ENCODE peak calls at places on chromosomes 2 and 18, in six cellular contexts. T is stimulated activated CD4-positive, alpha-beta T cell treated with anti-CD3 and anti-CD28 coated beads, Interleukin-12 subunit alpha, Interleukin-12 subunit beta, amount 100 ng/mL, for 48 hours; V is NCI-H82; Z is SIG-M5; K is activated CD4-positive, CD25-positive, alpha-beta regulatory T cell treated with anti-CD3 and anti-CD28 coated beads, Interleukin-2, amount 50 U/mL, for 72 hours; O is T-helper 2 cell. R is an unnamed sample.

GRCh38 chr2:197847666-197848401 is 43.4 kb downstream of the PLCL1 start:
- DNase-seq in Z (no peak), K (no peak), O (no peak), V (no peak), T (no peak), R (no peak)

GRCh38 chr18:33369711-33370449 is 70.6 kb downstream of the CCDC178 start:
- DNase-seq in Z (no peak), T (no peak), O (no peak), K (no peak), V (no peak), R (no peak)

GRCh38 chr2:172087780-172088244 is 2.5 kb downstream of the DLX1 start:
- DNase-seq in K (no peak), Z (no peak), T (no peak), O (no peak), V (peak), R (no peak)

GRCh38 chr2:237128026-237128703 is 42.5 kb downstream of the COPS8 start:
- DNase-seq in T (peak), K (no peak), Z (no peak), V (no peak), O (no peak), R (no peak)

GRCh38 chr2:196821195-196821594 is 12.0 kb upstream of the C2orf66 start:
- DNase-seq in Z (no peak), K (no peak), T (no peak), O (no peak), V (no peak), R (no peak)

GRCh38 chr2:45732946-45733345 is 81.5 kb downstream of the PRKCE start:
- DNase-seq in Z (no peak), K (no peak), T (no peak), V (no peak), O (no peak), R (no peak)

GRCh38 chr18:46474487-46475366 is 182.3 kb downstream of the LOXHD1 start:
- DNase-seq in V (no peak), K (no peak), Z (no peak), T (no peak), O (no peak), R (no peak)

GRCh38 chr18:74489631-74490030 is 6.5 kb upstream of the CNDP2 start:
- DNase-seq in V (peak), K (no peak), Z (no peak), O (no peak), T (no peak), R (no peak)

GRCh38 chr2:238027591-238028415 is 33.0 kb upstream of the SCLY start:
- DNase-seq in Z (no peak), K (no peak), T (no peak), O (no peak), V (no peak), R (peak)

GRCh38 chr18:9055626-9056025 is 46.9 kb upstream of the NDUFV2 start:
- DNase-seq in V (no peak), T (no peak), K (no peak), Z (no peak), O (no peak), R (no peak)

GRCh38 chr2:196534533-196534932 is 105.0 kb upstream of the CCDC150 start:
- DNase-seq in O (no peak), T (no peak), Z (no peak), V (no peak), K (no peak), R (no peak)

GRCh38 chr2:217711236-217711635 is 291.6 kb downstream of the TNS1 start:
- DNase-seq in O (no peak), K (no peak), V (no peak), Z (no peak), T (no peak), R (no peak)

GRCh38 chr2:191031256-191031655 is 17.3 kb upstream of the STAT1 start:
- DNase-seq in T (no peak), Z (no peak), V (no peak), K (no peak), O (no peak), R (no peak)

GRCh38 chr2:121099329-121100318 is 185.4 kb downstream of the TFCP2L1 start:
- DNase-seq in T (no peak), V (peak), O (no peak), K (no peak), Z (no peak), R (no peak)

GRCh38 chr2:15646661-15647060 is 55.0 kb downstream of the DDX1 start:
- DNase-seq in Z (no peak), T (no peak), K (no peak), O (no peak), V (no peak), R (no peak)

GRCh38 chr18:13067124-13067523 is 76.0 kb downstream of the CEP192 start:
- DNase-seq in V (no peak), T (no peak), O (no peak), K (no peak), Z (no peak), R (peak)

GRCh38 chr2:205769494-205769848 is 87.2 kb downstream of the NRP2 start:
- DNase-seq in T (no peak), V (no peak), K (no peak), O (no peak), Z (no peak), R (no peak)

GRCh38 chr18:77622009-77622692 is 372.5 kb downstream of the GALR1 start:
- DNase-seq in O (no peak), V (no peak), K (no peak), T (peak), Z (no peak), R (no peak)

GRCh38 chr2:120253021-120253882 is 600 bp downstream of the RALB start:
- DNase-seq in Z (no peak), V (peak), K (no peak), T (no peak), O (peak), R (peak)

GRCh38 chr2:44766220-44766619 is 175.3 kb upstream of the SIX3 start:
- DNase-seq in Z (no peak), K (no peak), V (no peak), T (no peak), O (no peak), R (no peak)

GRCh38 chr18:74929110-74929509 is 279.8 kb downstream of the PTGR3 start:
- DNase-seq in T (no peak), K (no peak), V (no peak), Z (no peak), O (no peak), R (no peak)

GRCh38 chr18:43574974-43575373 is 297.7 kb upstream of the SYT4 start:
- DNase-seq in O (no peak), V (no peak), Z (no peak), T (no peak), K (no peak), R (no peak)

GRCh38 chr2:55163258-55163657 is 68.8 kb downstream of the CLHC1 start:
- DNase-seq in O (no peak), Z (no peak), V (no peak), K (no peak), T (no peak), R (no peak)

GRCh38 chr2:73877071-73877802 is 15.6 kb upstream of the ACTG2 start:
- DNase-seq in V (no peak), O (no peak), K (no peak), Z (peak), T (no peak), R (peak)

GRCh38 chr2:74573747-74574562 is 19.4 kb downstream of the DOK1 start:
- DNase-seq in O (no peak), Z (peak), V (no peak), K (no peak), T (peak), R (no peak)

GRCh38 chr2:55018619-55019018 is 31.6 kb downstream of the RTN4 start:
- DNase-seq in V (no peak), T (no peak), K (no peak), O (no peak), Z (no peak), R (no peak)

GRCh38 chr2:84894758-84895520 is 10.5 kb upstream of the TMSB10 start:
- DNase-seq in O (no peak), V (peak), K (no peak), Z (no peak), T (peak), R (no peak)

GRCh38 chr2:3198119-3198518 is 179.5 kb downstream of the EIPR1 start:
- DNase-seq in V (peak), T (peak), K (no peak), Z (no peak), O (no peak), R (no peak)

R was measured in HL-60.